ENCODE peak calls at places on chromosomes 11 and 22, in eight cellular contexts. E, D, J, M, Y, P, F and G are unnamed samples.

GRCh38 chr11:14774738-14775137 is 117.3 kb downstream of the CYP2R1 start:
- DNase-seq in E (no peak), D (no peak), J (no peak), M (no peak), Y (no peak), P (no peak), F (no peak), G (no peak)

GRCh38 chr11:7665473-7666291 is 7.6 kb downstream of the CYB5R2 start:
- DNase-seq in E (peak), D (peak), J (peak), M (no peak), Y (peak), P (peak), F (peak), G (no peak)

GRCh38 chr11:74443071-74443864 is 24.1 kb downstream of the KCNE3 start:
- DNase-seq in E (no peak), D (no peak), J (no peak), M (peak), Y (no peak), P (peak), F (no peak), G (no peak)

GRCh38 chr11:63586451-63587166 is 23.4 kb upstream of the PLAAT2 start:
- DNase-seq in E (no peak), D (no peak), J (peak), M (no peak), Y (no peak), P (no peak), F (no peak), G (no peak)

GRCh38 chr11:33689089-33689488 is 11.5 kb downstream of the C11orf91 start:
- DNase-seq in E (peak), D (no peak), J (no peak), M (no peak), Y (no peak), P (no peak), F (no peak), G (no peak)

GRCh38 chr11:17591293-17591692 is 44.2 kb downstream of the OTOG start:
- DNase-seq in E (no peak), D (no peak), J (no peak), M (no peak), Y (no peak), P (no peak), F (no peak), G (no peak)

GRCh38 chr11:72641900-72642814 is 32.1 kb downstream of the PDE2A start:
- DNase-seq in E (peak), D (no peak), J (no peak), M (no peak), Y (no peak), P (peak), F (peak), G (no peak)

GRCh38 chr22:45564349-45565030 is 61.8 kb downstream of the FBLN1 start:
- DNase-seq in E (no peak), D (no peak), J (no peak), M (no peak), Y (no peak), P (no peak), F (no peak), G (no peak)

GRCh38 chr22:27982630-27983180 is 63.6 kb upstream of the PITPNB start:
- DNase-seq in E (no peak), D (no peak), J (peak), M (no peak), Y (no peak), P (no peak), F (no peak), G (no peak)

GRCh38 chr22:43658823-43659222 is 153.3 kb downstream of the EFCAB6 start:
- DNase-seq in E (no peak), D (no peak), J (no peak), M (no peak), Y (no peak), P (no peak), F (no peak), G (no peak)

GRCh38 chr22:34845391-34845790 is 220.6 kb upstream of the ISX start:
- DNase-seq in E (no peak), D (no peak), J (no peak), M (no peak), Y (no peak), P (no peak), F (no peak), G (no peak)

GRCh38 chr11:47414685-47415070 is 6.3 kb downstream of the SLC39A13 start:
- DNase-seq in E (no peak), D (no peak), J (no peak), M (no peak), Y (no peak), P (no peak), F (no peak), G (no peak)

GRCh38 chr22:23893957-23894709 is at the start of gene MIF:
- DNase-seq in E (peak), D (peak), J (peak), M (peak), Y (peak), P (peak), F (peak), G (peak)

GRCh38 chr22:45262931-45263789 is 21.6 kb upstream of the UPK3A start:
- DNase-seq in E (peak), D (no peak), J (no peak), M (no peak), Y (no peak), P (no peak), F (no peak), G (no peak)

GRCh38 chr22:30562391-30562790 is 12.1 kb downstream of the GAL3ST1 start:
- DNase-seq in E (no peak), D (no peak), J (no peak), M (no peak), Y (no peak), P (no peak), F (no peak), G (no peak)

GRCh38 chr11:113475160-113475761 is at the start of gene DRD2:
- DNase-seq in E (peak), D (no peak), J (no peak), M (no peak), Y (no peak), P (no peak), F (peak), G (no peak)

GRCh38 chr11:125934473-125934872 is 11.4 kb upstream of the VSIG10L2 start:
- DNase-seq in E (no peak), D (no peak), J (no peak), M (no peak), Y (no peak), P (no peak), F (no peak), G (no peak)

GRCh38 chr22:29887358-29887757 is 4.4 kb downstream of the MTMR3 start:
- DNase-seq in E (no peak), D (no peak), J (no peak), M (no peak), Y (no peak), P (no peak), F (no peak), G (no peak)

GRCh38 chr11:8342821-8343681 is 79.4 kb upstream of the LMO1 start:
- DNase-seq in E (no peak), D (no peak), J (no peak), M (no peak), Y (no peak), P (no peak), F (no peak), G (no peak)

GRCh38 chr22:45317551-45318167 is 7.9 kb downstream of the FAM118A start:
- DNase-seq in E (peak), D (peak), J (no peak), M (peak), Y (no peak), P (no peak), F (no peak), G (no peak)

GRCh38 chr22:45064313-45065268 is 54.8 kb upstream of the PHF21B start:
- DNase-seq in E (peak), D (peak), J (no peak), M (no peak), Y (no peak), P (no peak), F (no peak), G (no peak)

GRCh38 chr22:35486116-35486631 is 54.5 kb upstream of the RASD2 start:
- DNase-seq in E (no peak), D (no peak), J (no peak), M (no peak), Y (no peak), P (no peak), F (no peak), G (no peak)

GRCh38 chr11:75668508-75669297 is at the start of gene MAP6:
- DNase-seq in E (no peak), D (no peak), J (peak), M (no peak), Y (no peak), P (no peak), F (no peak), G (peak)

GRCh38 chr11:37595845-37596244 is 997.8 kb upstream of the RAG2 start:
- DNase-seq in E (no peak), D (no peak), J (no peak), M (no peak), Y (no peak), P (no peak), F (no peak), G (no peak)

GRCh38 chr11:48036011-48036410 is 55.7 kb downstream of the PTPRJ start:
- DNase-seq in E (peak), D (no peak), J (no peak), M (no peak), Y (no peak), P (no peak), F (no peak), G (peak)

GRCh38 chr11:134358165-134358852 is 26.5 kb downstream of the GLB1L2 start:
- DNase-seq in E (no peak), D (no peak), J (no peak), M (no peak), Y (no peak), P (no peak), F (no peak), G (no peak)

GRCh38 chr11:59713745-59714144 is at the start of gene OR10V1:
- DNase-seq in E (no peak), D (no peak), J (no peak), M (no peak), Y (no peak), P (no peak), F (no peak), G (no peak)

GRCh38 chr11:69645801-69646492 is 5.0 kb downstream of the CCND1 start:
- DNase-seq in E (no peak), D (no peak), J (no peak), M (no peak), Y (no peak), P (no peak), F (no peak), G (no peak)

GRCh38 chr11:101612481-101612880 is 28.7 kb upstream of the TRPC6 start:
- DNase-seq in E (no peak), D (no peak), J (no peak), M (no peak), Y (no peak), P (no peak), F (no peak), G (no peak)

GRCh38 chr11:10309163-10310093 is 4.6 kb downstream of the ADM start:
- DNase-seq in E (peak), D (peak), J (no peak), M (no peak), Y (no peak), P (no peak), F (no peak), G (peak)

GRCh38 chr11:44927174-44927661 is 23.5 kb downstream of the TP53I11 start:
- DNase-seq in E (peak), D (peak), J (peak), M (peak), Y (peak), P (peak), F (peak), G (peak)

GRCh38 chr11:75339685-75340409 is 11.6 kb downstream of the ARRB1 start:
- DNase-seq in E (no peak), D (no peak), J (no peak), M (no peak), Y (no peak), P (no peak), F (no peak), G (no peak)